ENCODE peak calls at places on chromosomes 4 and X, in ten cellular contexts. J, K, S, H, F, U, P, Y, X and O are unnamed samples.
A peak's percentile ranks its signal among the peaks of the same experiment; 100 is the strongest.

GRCh38 chr4:6087669-6088068 is 69.4 kb upstream of the C4orf50 start:
- DNase-seq in J (peak; percentile 89), K (peak; percentile 20), S (no peak), H (peak; percentile 73), F (peak; percentile 39), U (no peak), P (no peak), Y (peak; percentile 79), X (no peak), O (no peak)

GRCh38 chr4:109560687-109561452 is 824 bp downstream of the MCUB start:
- DNase-seq in J (peak; percentile 78), K (peak; percentile 93), S (peak; percentile 83), H (peak; percentile 53), F (no peak), U (peak; percentile 83), P (peak; percentile 70), Y (peak; percentile 24), X (peak; percentile 80), O (peak; percentile 76)

GRCh38 chrX:107775734-107776511 is at the start of gene TSC22D3:
- DNase-seq in J (peak; percentile 93), K (peak; percentile 82), S (peak; percentile 84), H (peak; percentile 73), F (peak; percentile 4), U (peak; percentile 31), P (peak; percentile 79), Y (peak; percentile 87), X (no peak), O (peak; percentile 74)

GRCh38 chr4:102665527-102665926 is 95.2 kb downstream of the MANBA start:
- DNase-seq in J (no peak), K (peak; percentile 6), S (no peak), H (no peak), F (no peak), U (peak; percentile 40), P (no peak), Y (no peak), X (no peak), O (peak; percentile 93)

GRCh38 chr4:184849184-184849583 is 23.4 kb upstream of the ACSL1 start:
- DNase-seq in J (no peak), K (no peak), S (no peak), H (no peak), F (no peak), U (no peak), P (no peak), Y (no peak), X (no peak), O (no peak)

GRCh38 chrX:118627084-118627758 is 100.2 kb upstream of the IL13RA1 start:
- DNase-seq in J (no peak), K (peak; percentile 25), S (peak; percentile 1), H (peak; percentile 18), F (peak; percentile 5), U (no peak), P (no peak), Y (no peak), X (no peak), O (peak; percentile 13)

GRCh38 chrX:38804481-38805293 is 3.4 kb downstream of the MID1IP1 start:
- DNase-seq in J (peak; percentile 56), K (peak; percentile 70), S (peak; percentile 34), H (peak; percentile 52), F (no peak), U (no peak), P (no peak), Y (peak; percentile 46), X (no peak), O (peak; percentile 52)

GRCh38 chr4:77418333-77418732 is 187.3 kb upstream of the CXCL13 start:
- DNase-seq in J (peak; percentile 50), K (peak; percentile 3), S (no peak), H (peak; percentile 8), F (no peak), U (no peak), P (no peak), Y (no peak), X (no peak), O (peak; percentile 21)

GRCh38 chr4:124090007-124090406 is 622.5 kb downstream of the ANKRD50 start:
- DNase-seq in J (no peak), K (no peak), S (no peak), H (no peak), F (no peak), U (no peak), P (no peak), Y (no peak), X (no peak), O (no peak)

GRCh38 chr4:128871948-128872347 is 62.4 kb downstream of the JADE1 start:
- DNase-seq in J (no peak), K (peak; percentile 85), S (peak; percentile 98), H (no peak), F (no peak), U (peak; percentile 88), P (peak; percentile 92), Y (no peak), X (no peak), O (peak; percentile 20)

GRCh38 chr4:66178901-66179300 is 508.6 kb upstream of the EPHA5 start:
- DNase-seq in J (no peak), K (no peak), S (peak; percentile 63), H (no peak), F (no peak), U (peak; percentile 74), P (no peak), Y (peak; percentile 74), X (no peak), O (no peak)

GRCh38 chr4:189802884-189803283 is 137.8 kb upstream of the FRG1 start:
- DNase-seq in J (peak; percentile 66), K (no peak), S (no peak), H (peak; percentile 40), F (no peak), U (no peak), P (no peak), Y (peak; percentile 44), X (no peak), O (no peak)

GRCh38 chr4:79578613-79579012 is 170.6 kb upstream of the GK2 start:
- DNase-seq in J (no peak), K (no peak), S (no peak), H (no peak), F (no peak), U (no peak), P (no peak), Y (no peak), X (no peak), O (no peak)

DNA sequence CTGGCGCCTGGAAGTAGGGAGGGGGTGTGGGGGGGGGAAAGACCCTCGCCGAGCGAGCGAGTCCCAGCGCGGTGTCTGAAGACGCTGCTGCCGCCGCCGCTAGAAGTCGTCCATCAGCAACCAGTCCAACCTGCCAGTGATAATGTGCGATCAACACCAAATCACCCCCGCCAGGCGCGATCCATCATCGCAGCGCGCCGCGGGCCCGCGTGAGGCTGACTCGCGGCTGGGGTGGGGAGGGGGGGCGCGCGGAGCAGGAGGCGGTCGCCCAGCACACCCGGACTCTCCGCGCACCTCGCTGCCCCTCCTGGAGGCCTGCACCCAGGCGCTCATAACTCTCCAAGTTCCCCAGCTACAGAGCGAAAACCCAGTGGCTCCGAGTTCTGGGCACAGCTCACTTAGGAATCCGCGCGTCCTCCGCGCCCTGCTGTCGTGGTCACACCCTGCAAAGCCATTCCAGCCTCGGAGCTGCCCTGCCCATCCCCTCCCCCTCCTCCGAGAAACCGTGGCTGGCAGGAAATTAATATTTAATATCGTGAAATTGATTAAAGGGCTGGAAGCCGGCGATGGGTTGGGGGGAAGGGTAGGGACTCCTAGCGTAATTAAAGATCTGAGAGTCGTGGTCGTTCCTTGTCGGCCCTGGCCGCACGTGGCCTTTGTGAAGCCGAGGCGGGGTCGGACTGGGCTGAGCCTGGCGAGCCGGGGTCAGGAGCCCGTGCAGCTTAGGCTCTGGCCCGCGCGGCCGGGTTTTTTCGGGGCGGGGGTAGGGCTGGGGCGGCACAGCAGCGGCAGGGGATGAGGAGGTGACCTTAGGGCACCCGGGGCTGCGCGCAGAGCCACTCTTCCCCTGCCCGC is 58.1 kb upstream of the BCOR start:
- DNase-seq in J (peak; percentile 84), K (peak; percentile 35), S (no peak), H (peak; percentile 64), F (no peak), U (no peak), P (no peak), Y (peak; percentile 64), X (no peak), O (no peak)
- H3K4me3 ChIP-seq in J (peak overlapping the region; percentile 76), K (peak overlapping the region; percentile 62), S (peak overlapping the region; percentile 49), H (peak overlapping the region; percentile 46), F (peak overlapping the region; percentile 70), U (peak overlapping the region; percentile 51), P (no peak overlapping the region), Y (peak overlapping the region; percentile 54), X (peak overlapping the region; percentile 32), O (no peak overlapping the region)

GRCh38 chrX:153765138-153766079 is 1.4 kb downstream of the PLXNB3 start:
- DNase-seq in J (peak; percentile 47), K (peak; percentile 56), S (peak; percentile 28), H (peak; percentile 82), F (peak; percentile 33), U (no peak), P (no peak), Y (no peak), X (no peak), O (no peak)
- H3K9ac ChIP-seq in J (no peak overlapping the region), K (peak overlapping the region; percentile 73), S (peak overlapping the region; percentile 84), H (peak overlapping the region; percentile 49), F (peak overlapping the region; percentile 54), U (peak overlapping the region; percentile 76), P (no peak overlapping the region), Y (no peak overlapping the region), X (no peak overlapping the region), O (peak overlapping the region; percentile 3)

DNA sequence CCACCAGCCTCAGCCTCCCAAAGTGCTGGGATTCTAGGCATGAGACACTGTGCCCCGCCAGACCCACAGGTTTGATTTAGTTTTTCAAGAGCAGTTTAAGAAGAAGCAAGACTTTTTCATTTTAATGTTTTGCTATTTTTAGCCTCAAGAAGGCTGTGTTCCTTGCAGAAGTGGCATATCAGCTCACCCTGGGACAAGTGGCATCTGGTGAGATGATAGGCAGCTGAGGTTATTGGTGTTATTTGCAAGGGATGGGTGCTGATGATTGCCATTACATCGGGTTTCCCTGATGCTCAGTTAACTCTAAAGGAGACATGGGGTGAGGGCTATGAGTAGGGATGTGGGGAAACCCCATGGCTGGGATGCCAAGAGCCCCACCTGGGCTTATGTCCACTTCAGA is 120.4 kb downstream of the MXRA5 start:
- DNase-seq in J (no peak), K (no peak), S (no peak), H (no peak), F (no peak), U (no peak), P (no peak), Y (no peak), X (no peak), O (no peak)
- H3K27ac ChIP-seq in J (no peak overlapping the region), K (no peak overlapping the region), S (no peak overlapping the region), H (no peak overlapping the region), F (no peak overlapping the region), U (no peak overlapping the region), P (no peak overlapping the region), Y (no peak overlapping the region), X (no peak overlapping the region), O (no peak overlapping the region)

DNA sequence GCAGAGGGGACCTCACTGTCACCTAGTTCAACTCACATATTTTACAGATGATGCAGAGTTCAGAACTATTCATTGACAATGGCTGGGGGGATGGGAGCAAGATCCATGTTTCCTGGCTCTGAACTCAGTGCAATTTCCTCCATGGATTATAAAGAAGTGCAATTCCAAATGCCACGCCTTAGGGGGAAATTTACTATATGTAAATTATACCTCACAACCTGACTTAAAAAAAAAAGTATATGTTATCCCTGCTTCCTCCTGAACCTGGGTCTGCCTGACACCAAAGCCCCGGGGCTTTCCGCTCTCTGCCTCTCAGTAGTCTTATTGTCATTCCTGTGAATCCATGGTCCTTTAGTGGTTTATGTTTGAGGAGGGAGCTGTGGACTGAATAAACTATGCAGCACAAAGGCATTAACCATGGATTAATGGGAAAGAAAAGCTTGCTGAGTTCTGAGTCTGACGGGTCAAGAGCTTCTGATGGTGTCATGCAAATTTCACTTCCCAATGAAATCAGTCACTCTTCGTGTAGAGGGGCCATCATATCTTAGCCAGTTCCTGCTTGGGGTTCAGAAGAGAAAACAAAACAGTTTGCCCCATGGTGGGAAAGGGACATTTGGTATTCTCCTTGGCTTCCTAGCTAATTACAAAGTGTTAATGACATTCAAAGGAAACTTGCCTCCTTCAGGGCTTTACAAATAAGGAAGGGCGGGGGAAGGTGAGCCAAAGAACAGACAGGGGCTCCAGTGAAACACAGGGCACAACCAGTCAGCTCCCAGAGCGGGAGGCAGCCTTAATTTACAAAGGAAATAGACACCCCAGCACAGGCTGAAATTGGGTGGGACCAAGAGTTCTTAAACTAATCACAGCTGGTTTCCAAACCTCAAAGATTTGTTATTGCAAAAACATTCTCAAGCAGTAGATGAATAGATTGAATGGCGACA is 14.3 kb downstream of the FAM9C start:
- DNase-seq in J (peak; percentile 89), K (peak; percentile 26), S (peak; percentile 54), H (no peak), F (peak; percentile 35), U (no peak), P (no peak), Y (peak; percentile 27), X (no peak), O (no peak)
- H3K4me3 ChIP-seq in J (peak overlapping the region; percentile 70), K (peak overlapping the region; percentile 42), S (no peak overlapping the region), H (no peak overlapping the region), F (no peak overlapping the region), U (no peak overlapping the region), P (no peak overlapping the region), Y (peak overlapping the region; percentile 23), X (no peak overlapping the region), O (no peak overlapping the region)